ENCODE peak calls at places on chromosomes 12 and 14, in seven cellular contexts. R is upper lobe of right lung, W is ovary, O is AG04450, X is astrocyte of the spinal cord, C is tibial artery, A is GM06990. H is an unnamed sample.

GRCh38 chr12:90233168-90234100 is 524.8 kb upstream of the ATP2B1 start:
- DNase-seq in A (no peak), C (no peak), X (no peak), W (no peak), R (no peak), O (no peak), H (no peak)

GRCh38 chr12:95316798-95317197 is 99.2 kb downstream of the VEZT start:
- DNase-seq in W (no peak), C (no peak), A (no peak), R (no peak), X (no peak), O (no peak), H (no peak)

GRCh38 chr12:6122211-6122610 is 2.3 kb downstream of the VWF start:
- DNase-seq in C (peak; percentile 13), R (no peak), X (no peak), A (no peak), O (no peak), W (no peak), H (no peak)

GRCh38 chr12:130455161-130455560 is 117.5 kb downstream of the PIWIL1 start:
- DNase-seq in X (no peak), W (no peak), O (no peak), C (no peak), R (no peak), A (no peak), H (no peak)

GRCh38 chr12:58895053-58895452 is 25.3 kb downstream of the LRIG3 start:
- DNase-seq in W (no peak), C (no peak), A (no peak), X (no peak), R (no peak), O (no peak), H (no peak)

GRCh38 chr12:130514149-130514551 is 176.5 kb downstream of the PIWIL1 start:
- DNase-seq in O (no peak), A (no peak), R (no peak), X (no peak), W (no peak), C (no peak), H (no peak)

GRCh38 chr12:32522322-32523221 is 123.2 kb downstream of the FGD4 start:
- DNase-seq in O (no peak), A (no peak), C (no peak), R (no peak), X (peak; percentile 47), W (no peak), H (no peak)

GRCh38 chr14:65100905-65101541 is 1.3 kb downstream of the MAX start:
- DNase-seq in X (no peak), R (no peak), C (no peak), W (no peak), A (no peak), O (no peak), H (no peak)

GRCh38 chr14:24052656-24053547 is 1.1 kb downstream of the CARMIL3 start:
- DNase-seq in C (peak; percentile 32), A (no peak), W (no peak), O (no peak), R (no peak), X (no peak), H (no peak)

GRCh38 chr12:7959278-7960063 is 23.5 kb upstream of the SLC2A3 start:
- DNase-seq in C (no peak), X (peak; percentile 15), W (no peak), O (no peak), R (no peak), A (peak; percentile 41), H (no peak)

GRCh38 chr12:91404362-91404899 is 221.8 kb upstream of the DCN start:
- DNase-seq in W (no peak), R (no peak), X (no peak), A (no peak), C (no peak), O (no peak), H (no peak)

GRCh38 chr12:63889236-63889635 is 44.7 kb downstream of the SRGAP1 start:
- DNase-seq in X (peak; percentile 68), R (no peak), W (no peak), O (peak; percentile 51), C (no peak), A (no peak), H (no peak)

GRCh38 chr14:36207500-36207899 is 31.0 kb upstream of the PTCSC3 start:
- DNase-seq in A (no peak), X (no peak), C (no peak), R (no peak), O (no peak), W (no peak), H (no peak)

GRCh38 chr12:116483959-116484699 is 75.1 kb upstream of the MAP1LC3B2 start:
- DNase-seq in O (no peak), W (peak; percentile 54), R (no peak), X (no peak), C (no peak), A (no peak), H (no peak)

GRCh38 chr12:75913502-75914110 is 118.0 kb downstream of the PHLDA1 start:
- DNase-seq in R (no peak), W (no peak), O (no peak), C (no peak), X (no peak), A (no peak), H (no peak)

GRCh38 chr12:130796985-130797686 is 41.9 kb downstream of the STX2 start:
- DNase-seq in C (no peak), W (no peak), A (no peak), O (no peak), X (no peak), R (no peak), H (no peak)

GRCh38 chr12:110591508-110592051 is 8.5 kb upstream of the PPTC7 start:
- DNase-seq in R (no peak), X (no peak), W (no peak), A (no peak), O (no peak), C (no peak), H (no peak)

DNA sequence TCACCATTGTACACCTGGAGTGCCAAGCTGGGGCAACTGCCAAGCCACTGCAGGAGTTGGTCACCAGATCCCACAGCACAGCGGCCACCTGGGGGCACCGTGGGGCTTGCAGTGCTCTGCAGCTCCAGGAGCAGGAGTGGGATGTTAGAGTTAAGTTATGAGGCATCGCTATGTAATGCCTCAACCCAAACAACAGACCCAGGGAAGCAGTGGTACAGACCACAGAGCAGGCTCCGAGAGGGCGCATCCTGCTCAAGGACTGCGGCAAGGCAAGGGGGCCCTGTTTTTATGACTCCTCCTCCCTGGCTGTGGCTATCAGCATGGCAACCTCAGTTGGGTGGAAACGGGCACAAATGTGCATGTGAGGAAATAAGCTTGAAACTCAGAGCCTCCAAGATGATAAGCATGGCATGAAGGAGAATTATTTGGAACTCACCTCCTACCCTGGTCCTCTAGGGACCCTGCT is 63.1 kb downstream of the ARL6IP4 start:
- DNase-seq in X (peak; percentile 94), A (peak; percentile 50), C (peak; percentile 92), O (peak; percentile 96), R (peak; percentile 92), W (peak; percentile 89), H (no peak)
- TF ChIP-seq CTCF in X (peak; percentile 91), A (peak; percentile 77), C (peak; percentile 78), O (peak; percentile 85), R (peak; percentile 65), W (peak; percentile 88), H (peak; percentile 76)

DNA sequence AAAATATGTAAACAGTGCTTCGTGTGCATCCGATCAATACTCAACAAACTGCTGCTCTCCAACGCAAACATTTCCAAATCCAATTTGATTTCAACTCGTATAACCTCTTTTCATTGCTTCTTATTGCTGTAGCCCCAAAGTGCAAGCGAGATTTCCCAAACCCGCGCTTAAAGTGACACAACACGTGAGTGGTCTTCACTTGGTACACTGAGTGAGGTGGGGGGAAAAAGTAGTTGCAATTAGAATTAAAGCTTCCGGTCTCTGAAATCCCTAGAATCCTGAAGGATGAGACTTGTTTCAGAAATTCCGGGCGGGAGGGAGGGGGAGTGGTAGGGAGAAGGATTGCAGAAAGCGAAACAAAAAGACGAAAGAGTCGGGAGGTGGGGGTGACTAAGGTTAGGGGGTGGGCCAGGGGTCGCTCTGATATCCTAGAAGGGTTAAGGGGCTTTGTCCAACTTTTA is 387.5 kb downstream of the BCAT1 start:
- DNase-seq in X (peak; percentile 49), A (no peak), R (no peak), C (no peak), W (no peak), O (no peak), H (no peak)
- H3K4me3 ChIP-seq in X (peak overlapping the region; percentile 84), A (peak overlapping the region; percentile 65), R (peak overlapping the region; percentile 76), C (peak overlapping the region; percentile 69), W (peak overlapping the region; percentile 74), O (peak overlapping the region; percentile 88), H (no peak overlapping the region)

DNA sequence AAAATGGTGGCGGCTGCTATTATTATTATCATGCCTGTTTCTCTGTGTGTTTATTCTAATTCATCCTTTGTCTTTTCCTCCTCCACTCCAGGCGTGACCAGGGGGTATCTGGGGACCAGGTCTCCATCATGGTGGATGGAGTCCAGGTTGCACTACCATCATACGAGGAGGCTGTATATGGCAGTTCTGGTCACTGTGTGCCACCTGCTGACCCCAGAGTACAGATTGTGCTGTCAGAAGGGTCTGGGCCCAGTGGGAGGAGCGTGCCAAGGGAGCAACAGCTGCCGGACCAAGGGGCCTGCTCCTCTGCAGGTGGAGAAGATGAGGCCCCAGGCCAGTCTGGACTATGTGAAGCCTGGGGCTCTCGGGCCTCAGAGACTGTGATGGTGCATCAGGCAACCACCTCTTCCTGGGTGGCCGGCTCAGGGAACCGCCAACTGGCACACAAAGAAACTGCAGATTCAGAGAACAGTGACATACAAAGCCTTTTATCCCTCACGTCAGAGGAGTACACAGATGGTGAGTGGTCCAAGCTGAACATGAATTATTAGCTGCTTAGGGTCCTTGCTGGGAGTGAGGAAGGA is 58.3 kb upstream of the SRSF5 start:
- DNase-seq in X (no peak), C (no peak), R (no peak), A (no peak), W (no peak), O (no peak), H (no peak)
- TF ChIP-seq CTCF in X (peak; percentile 48), C (no peak), R (peak; percentile 21), A (peak; percentile 40), W (no peak), O (peak; percentile 45), H (no peak)

GRCh38 chr14:63480599-63480998 is 62.6 kb downstream of the PPP2R5E start:
- DNase-seq in X (no peak), C (no peak), W (no peak), A (no peak), R (no peak), O (no peak), H (no peak)

GRCh38 chr14:63486729-63487128 is 56.4 kb downstream of the PPP2R5E start:
- DNase-seq in R (no peak), X (no peak), A (no peak), C (no peak), O (no peak), W (no peak), H (no peak)

GRCh38 chr14:63478437-63478852 is 64.7 kb downstream of the PPP2R5E start:
- DNase-seq in C (no peak), O (no peak), A (peak; percentile 47), W (no peak), X (no peak), R (no peak), H (no peak)

GRCh38 chr14:63487724-63488123 is 55.5 kb downstream of the PPP2R5E start:
- DNase-seq in X (no peak), R (no peak), W (no peak), O (no peak), A (no peak), C (no peak), H (no peak)

DNA sequence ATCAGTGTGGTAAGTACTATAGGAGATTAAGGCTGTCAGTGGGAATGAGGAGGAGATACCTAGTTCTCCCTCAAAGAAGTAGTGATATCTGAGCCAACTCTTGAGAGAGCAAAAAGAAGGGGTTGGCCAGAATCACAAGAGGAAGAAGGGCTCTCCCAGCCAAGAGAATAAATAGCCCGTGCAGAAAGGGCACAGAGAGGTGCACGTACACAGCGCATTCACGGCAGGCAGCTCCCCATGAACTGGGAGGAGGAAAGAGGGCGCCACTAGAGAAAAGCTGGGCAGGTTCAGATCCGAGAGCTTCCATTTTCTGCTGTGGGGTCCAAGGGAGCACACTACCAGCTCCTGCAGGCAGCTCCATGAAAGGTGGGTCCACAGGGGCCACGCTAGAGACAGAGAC is 59.9 kb downstream of the PPP2R5E start:
- DNase-seq in R (no peak), W (no peak), C (no peak), X (no peak), O (no peak), A (no peak), H (no peak)
- H3K4me3 ChIP-seq in R (no peak overlapping the region), W (no peak overlapping the region), C (no peak overlapping the region), X (no peak overlapping the region), O (no peak overlapping the region), A (no peak overlapping the region), H (no peak overlapping the region)

H was measured in LNCaP clone FGC.